ENCODE peak calls at places on chromosome 13, in six cellular contexts. Y is SK-N-SH, V is tibial nerve, C is A549, B is uterus, G is HCT116. I is an unnamed sample. For H3K4me1, the result is how much of the 10 kb centered on the place peaks cover.

GRCh38 chr13:76884571-76885202 is 1.5 kb downstream of the KCTD12 start:
- DNase-seq in G (no peak), Y (peak), V (peak), C (no peak), B (peak), I (peak)

GRCh38 chr13:52925221-52925620 is 76.8 kb upstream of the PCDH8 start:
- DNase-seq in C (no peak), V (no peak), Y (no peak), B (no peak), G (no peak), I (no peak)

GRCh38 chr13:73708393-73708985 is 425.7 kb downstream of the KLF12 start:
- DNase-seq in G (peak), V (peak), C (peak), B (peak), Y (peak), I (peak)

GRCh38 chr13:103895835-103896520 is 829.8 kb upstream of the SLC10A2 start:
- DNase-seq in V (no peak), Y (no peak), G (no peak), C (no peak), B (no peak), I (no peak)

GRCh38 chr13:36173923-36174322 is 40.4 kb downstream of the SOHLH2 start:
- DNase-seq in V (no peak), G (no peak), Y (no peak), B (no peak), C (no peak), I (no peak)

GRCh38 chr13:43235028-43235427 is 211.6 kb downstream of the DNAJC15 start:
- DNase-seq in B (no peak), V (no peak), G (no peak), Y (no peak), C (no peak), I (no peak)

GRCh38 chr13:85538957-85539356 is 260.3 kb downstream of the SLITRK6 start:
- DNase-seq in V (no peak), Y (no peak), C (no peak), G (no peak), B (no peak), I (peak)

GRCh38 chr13:91280806-91281205 is 66.7 kb upstream of the MIR17HG start:
- DNase-seq in G (no peak), V (no peak), C (no peak), Y (no peak), B (no peak), I (peak)

GRCh38 chr13:103033999-103034398 is 32.2 kb downstream of the SLC10A2 start:
- DNase-seq in Y (no peak), V (no peak), G (no peak), C (no peak), B (no peak), I (no peak)

GRCh38 chr13:32037471-32037870 is 5.9 kb downstream of the FRY start:
- DNase-seq in G (no peak), B (no peak), V (no peak), C (no peak), Y (no peak), I (no peak)

GRCh38 chr13:91722267-91722884 is 324.0 kb downstream of the GPC5 start:
- DNase-seq in V (no peak), B (no peak), Y (peak), C (no peak), G (no peak), I (peak)

GRCh38 chr13:59342396-59342795 is 821.3 kb downstream of the DIAPH3 start:
- DNase-seq in Y (no peak), B (no peak), G (no peak), C (no peak), V (no peak), I (no peak)

GRCh38 chr13:76815344-76815743 is 70.9 kb downstream of the KCTD12 start:
- DNase-seq in Y (no peak), G (no peak), B (no peak), C (no peak), V (no peak), I (no peak)

GRCh38 chr13:95858286-95859075 is 181.5 kb downstream of the DNAJC3 start:
- DNase-seq in B (no peak), G (no peak), V (no peak), Y (no peak), C (no peak), I (peak)

GRCh38 chr13:95535243-95535642 is 17.3 kb upstream of the CLDN10 start:
- DNase-seq in C (peak), V (no peak), G (peak), B (no peak), Y (no peak), I (peak)

GRCh38 chr13:63208811-63209210 is 1793.2 kb upstream of the PCDH20 start:
- DNase-seq in G (no peak), Y (no peak), V (no peak), B (no peak), C (no peak), I (no peak)

GRCh38 chr13:105567951-105568510 is 967.4 kb downstream of the EFNB2 start:
- DNase-seq in V (no peak), B (no peak), C (no peak), Y (no peak), G (no peak), I (no peak)

GRCh38 chr13:65855276-65855675 is 1374.9 kb downstream of the PCDH9 start:
- DNase-seq in Y (no peak), V (no peak), G (no peak), B (no peak), C (no peak), I (no peak)

GRCh38 chr13:80923907-80924306 is 583.0 kb upstream of the SPRY2 start:
- DNase-seq in B (no peak), C (no peak), G (no peak), V (no peak), Y (peak), I (no peak)

DNA sequence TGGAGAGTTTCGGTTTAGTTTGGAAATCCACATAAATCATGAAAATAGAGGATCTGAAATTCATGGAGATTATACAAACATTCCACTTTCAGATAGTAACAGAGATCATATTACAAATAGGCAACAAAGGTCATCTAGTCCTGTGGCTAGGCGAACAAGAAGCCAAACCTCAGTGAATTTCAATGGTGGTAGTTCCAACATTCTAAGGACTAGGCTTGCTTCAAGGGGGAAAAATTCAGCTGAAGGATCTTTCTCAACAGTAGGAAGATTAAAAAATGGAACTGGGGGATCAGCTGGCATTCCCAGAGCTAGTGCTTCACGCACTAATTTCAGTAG is 47.0 kb downstream of the FOXO1 start:
- DNase-seq in B (no peak), Y (no peak), V (no peak), C (no peak), G (no peak), I (no peak)
- H3K4me1 ChIP-seq in B (under half), Y (under half), V (under half), C (under half), G (under half), I (under half)

GRCh38 chr13:40470665-40471064 is 195.8 kb downstream of the FOXO1 start:
- DNase-seq in C (no peak), G (no peak), V (peak), B (peak), Y (no peak), I (no peak)
- H3K4me1 ChIP-seq in C (under half), G (under half), V (under half), B (under half), Y (under half), I (under half)

DNA sequence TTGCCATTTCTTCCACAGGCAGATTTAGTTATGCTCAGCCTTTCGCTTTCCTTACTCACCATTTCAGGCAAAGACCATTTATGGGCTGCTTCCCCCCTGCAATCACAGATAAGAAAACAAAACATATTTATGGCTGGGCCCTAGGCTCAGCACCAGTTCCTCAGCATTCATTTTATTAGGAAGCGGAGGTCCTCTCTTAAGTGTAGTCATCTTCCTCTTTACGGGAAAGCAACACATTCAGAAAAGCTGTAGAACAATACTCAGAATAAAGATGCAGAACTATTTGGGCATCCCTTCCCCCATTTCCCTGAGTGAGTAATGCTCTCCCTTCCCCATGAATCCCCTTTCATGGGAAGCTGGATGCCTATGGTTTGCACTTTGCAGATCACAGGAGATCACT is 27.9 kb downstream of the FLT1 start:
- DNase-seq in B (no peak), G (no peak), C (no peak), V (no peak), Y (no peak), I (no peak)
- H3K4me1 ChIP-seq in B (under half), G (under half), C (under half), V (under half), Y (under half), I (under half)

DNA sequence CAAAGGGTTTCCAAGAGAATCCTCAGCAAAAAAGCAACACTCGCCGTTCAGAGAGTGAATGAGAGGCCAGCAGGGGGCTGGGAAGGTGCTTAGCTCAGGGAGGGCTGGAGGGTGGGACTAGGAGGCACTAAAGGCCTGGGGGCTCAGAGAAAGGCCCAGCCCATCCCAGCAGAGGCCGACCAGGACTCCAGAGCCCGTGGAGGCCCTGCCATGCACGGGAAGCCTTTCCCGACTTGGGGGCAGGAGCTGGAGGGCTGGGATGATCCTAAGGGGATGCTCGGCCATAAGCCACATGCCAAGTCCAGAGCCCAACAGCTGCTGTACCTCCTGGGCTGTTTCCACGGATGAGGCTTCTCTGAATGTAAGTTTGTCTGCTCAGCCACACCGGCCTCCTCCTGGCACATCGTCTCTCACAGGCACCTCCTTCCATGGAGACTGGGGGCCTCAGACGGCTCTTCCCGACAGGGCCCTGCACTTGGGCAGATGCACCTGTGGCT is 19.5 kb downstream of the RASA3 start:
- DNase-seq in C (no peak), G (no peak), B (peak), V (no peak), Y (no peak), I (no peak)
- H3K4me1 ChIP-seq in C (under half), G (under half), B (under half), V (under half), Y (under half), I (under half)

GRCh38 chr13:46176756-46177155 is 5.2 kb downstream of the LCP1 start:
- DNase-seq in Y (no peak), C (no peak), V (peak), B (no peak), G (no peak), I (no peak)
- H3K4me1 ChIP-seq in Y (under half), C (under half), V (under half), B (under half), G (under half), I (under half)

GRCh38 chr13:40578055-40578454 is 88.4 kb downstream of the FOXO1 start:
- DNase-seq in G (no peak), Y (no peak), V (no peak), C (no peak), B (no peak), I (no peak)
- H3K4me1 ChIP-seq in G (under half), Y (under half), V (under half), C (under half), B (under half), I (under half)

GRCh38 chr13:99208185-99208584 is 7.5 kb downstream of the UBAC2 start:
- DNase-seq in V (no peak), B (no peak), G (no peak), Y (no peak), C (no peak), I (no peak)

GRCh38 chr13:99207511-99207910 is 6.9 kb downstream of the UBAC2 start:
- DNase-seq in Y (no peak), C (no peak), G (no peak), B (no peak), V (no peak), I (no peak)

GRCh38 chr13:99205621-99206220 is 5.1 kb downstream of the UBAC2 start:
- DNase-seq in C (no peak), G (no peak), Y (no peak), V (no peak), B (no peak), I (no peak)

GRCh38 chr13:99206873-99207272 is 6.2 kb downstream of the UBAC2 start:
- DNase-seq in V (no peak), C (no peak), G (no peak), B (no peak), Y (no peak), I (no peak)

GRCh38 chr13:99206226-99206625 is 5.6 kb downstream of the UBAC2 start:
- DNase-seq in Y (no peak), G (no peak), B (no peak), C (no peak), V (no peak), I (no peak)
- H3K4me1 ChIP-seq in Y (under half), G (under half), B (under half), C (under half), V (under half), I (under half)

DNA sequence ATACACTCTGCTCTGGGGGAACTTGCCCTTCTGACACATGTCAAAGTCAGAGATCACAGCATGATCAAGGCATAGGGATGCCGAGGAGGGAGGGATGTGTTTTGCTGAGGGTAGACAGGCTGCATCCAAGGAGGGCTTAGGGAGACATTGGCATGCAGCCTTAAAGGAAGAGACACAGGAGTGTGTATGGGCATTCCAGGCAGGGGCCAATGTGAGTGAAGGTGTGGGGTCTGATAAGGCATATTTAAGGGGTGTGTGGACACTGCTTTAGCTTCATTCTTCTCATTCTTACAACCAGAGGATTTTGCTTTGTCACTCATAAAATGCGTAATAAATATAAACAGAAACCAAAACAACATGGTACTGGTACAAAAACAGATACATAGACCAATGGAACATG is 193.4 kb downstream of the RGCC start:
- DNase-seq in G (no peak), C (no peak), B (no peak), Y (no peak), V (no peak), I (no peak)
- H3K4me1 ChIP-seq in G (under half), C (half or more), B (under half), Y (under half), V (under half), I (under half)

GRCh38 chr13:26929971-26930730 is 169.6 kb upstream of the GPR12 start:
- DNase-seq in G (peak), V (peak), B (peak), Y (peak), C (peak), I (peak)

GRCh38 chr13:26934096-26934495 is 173.5 kb upstream of the GPR12 start:
- DNase-seq in C (no peak), V (no peak), G (no peak), B (no peak), Y (no peak), I (no peak)
- H3K4me1 ChIP-seq in C (under half), V (under half), G (under half), B (under half), Y (under half), I (under half)

I was measured in PC-3.